ENCODE peak calls at places on chromosomes 3 and 15, in seven cellular contexts. O is osteoblast, L is body of pancreas, R is aorta, V is spleen, K is vagina, I is transverse colon. H is an unnamed sample.
A peak's percentile ranks its signal among the peaks of the same experiment; 100 is the strongest.

GRCh38 chr3:48503406-48504050 is 446 bp downstream of the SHISA5 start:
- DNase-seq in O (peak; percentile 95), L (peak; percentile 44), R (peak; percentile 80), V (peak; percentile 82), K (no peak), I (peak; percentile 34), H (peak; percentile 26)

GRCh38 chr15:101250931-101251829 is 668 bp downstream of the CHSY1 start:
- DNase-seq in O (peak; percentile 94), L (peak; percentile 47), R (no peak), V (peak; percentile 91), K (no peak), I (no peak), H (peak; percentile 49)

GRCh38 chr3:37262816-37263393 is 88.5 kb upstream of the LRRFIP2 start:
- DNase-seq in O (no peak), L (no peak), R (no peak), V (no peak), K (no peak), I (no peak), H (no peak)

GRCh38 chr15:40909662-40910625 is 15.7 kb downstream of the VPS18 start:
- DNase-seq in O (peak; percentile 83), L (peak; percentile 42), R (no peak), V (peak; percentile 75), K (no peak), I (no peak), H (peak; percentile 10)

GRCh38 chr15:82072926-82073537 is 27.2 kb upstream of the MEX3B start:
- DNase-seq in O (no peak), L (no peak), R (no peak), V (no peak), K (no peak), I (no peak), H (no peak)

GRCh38 chr15:36232491-36232890 is 346.9 kb upstream of the CDIN1 start:
- DNase-seq in O (no peak), L (no peak), R (no peak), V (no peak), K (no peak), I (no peak), H (no peak)

GRCh38 chr3:37608061-37608702 is 253.5 kb upstream of the CTDSPL start:
- DNase-seq in O (no peak), L (no peak), R (no peak), V (no peak), K (no peak), I (no peak), H (no peak)

GRCh38 chr15:42058791-42059190 is 35.6 kb downstream of the PLA2G4D start:
- DNase-seq in O (no peak), L (no peak), R (no peak), V (no peak), K (no peak), I (no peak), H (no peak)

GRCh38 chr15:63379492-63380150 is 2.0 kb downstream of the CA12 start:
- DNase-seq in O (no peak), L (no peak), R (no peak), V (peak; percentile 32), K (no peak), I (no peak), H (no peak)

GRCh38 chr3:13588221-13588701 is 39.3 kb downstream of the FBLN2 start:
- DNase-seq in O (peak; percentile 75), L (no peak), R (no peak), V (peak; percentile 64), K (no peak), I (no peak), H (no peak)

GRCh38 chr3:37715976-37716375 is 145.7 kb upstream of the CTDSPL start:
- DNase-seq in O (no peak), L (no peak), R (no peak), V (no peak), K (no peak), I (no peak), H (no peak)

GRCh38 chr15:42063122-42063848 is 31.1 kb downstream of the PLA2G4D start:
- DNase-seq in O (no peak), L (no peak), R (no peak), V (no peak), K (peak; percentile 79), I (no peak), H (no peak)

GRCh38 chr3:100007313-100007712 is 107.0 kb downstream of the FILIP1L start:
- DNase-seq in O (no peak), L (no peak), R (no peak), V (no peak), K (no peak), I (no peak), H (no peak)

GRCh38 chr3:183117046-183117445 is 17.8 kb upstream of the MCCC1 start:
- DNase-seq in O (no peak), L (no peak), R (no peak), V (no peak), K (no peak), I (no peak), H (no peak)

GRCh38 chr3:183114779-183115178 is 15.5 kb upstream of the MCCC1 start:
- DNase-seq in O (no peak), L (no peak), R (no peak), V (no peak), K (no peak), I (no peak), H (no peak)

GRCh38 chr3:183120538-183121215 is 21.4 kb upstream of the MCCC1 start:
- DNase-seq in O (no peak), L (no peak), R (no peak), V (no peak), K (no peak), I (no peak), H (no peak)

GRCh38 chr3:183114374-183114773 is 15.1 kb upstream of the MCCC1 start:
- DNase-seq in O (no peak), L (no peak), R (no peak), V (no peak), K (no peak), I (no peak), H (peak; percentile 15)

DNA sequence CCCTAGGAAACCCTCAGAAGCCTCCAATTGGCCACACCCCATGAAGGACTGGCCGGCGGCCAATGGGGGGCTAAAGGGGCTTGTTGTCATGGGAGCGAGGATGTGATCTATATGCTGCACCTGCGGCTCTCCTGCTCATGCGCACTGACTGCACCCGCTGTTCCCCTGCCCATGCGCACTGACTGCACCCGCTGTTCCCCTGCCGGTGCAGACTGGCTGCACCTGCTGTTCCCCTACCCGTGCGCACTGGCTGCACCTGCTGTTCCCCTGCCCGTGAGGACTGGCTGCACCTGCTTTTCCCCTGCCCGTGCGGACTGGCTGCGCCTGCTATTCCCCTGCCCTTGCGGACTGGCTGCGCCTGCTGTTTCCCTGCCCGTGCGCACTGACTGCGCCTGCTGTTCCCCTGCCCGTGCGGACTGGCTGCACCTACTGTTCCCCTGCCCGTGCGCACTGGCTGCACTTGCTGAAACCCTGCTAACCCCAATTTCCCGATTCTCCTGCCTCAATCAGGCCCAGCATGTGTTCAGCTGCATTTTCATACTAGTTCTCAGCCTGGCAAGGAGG is 16.8 kb upstream of the MCCC1 start:
- DNase-seq in O (no peak), L (peak; percentile 82), R (no peak), V (peak; percentile 92), K (no peak), I (peak; percentile 83), H (peak; percentile 76)
- H3K4me3 ChIP-seq in O (no peak overlapping the region), L (no peak overlapping the region), R (no peak overlapping the region), V (no peak overlapping the region), K (no peak overlapping the region), I (peak overlapping the region; percentile 23), H (peak overlapping the region; percentile 63)

DNA sequence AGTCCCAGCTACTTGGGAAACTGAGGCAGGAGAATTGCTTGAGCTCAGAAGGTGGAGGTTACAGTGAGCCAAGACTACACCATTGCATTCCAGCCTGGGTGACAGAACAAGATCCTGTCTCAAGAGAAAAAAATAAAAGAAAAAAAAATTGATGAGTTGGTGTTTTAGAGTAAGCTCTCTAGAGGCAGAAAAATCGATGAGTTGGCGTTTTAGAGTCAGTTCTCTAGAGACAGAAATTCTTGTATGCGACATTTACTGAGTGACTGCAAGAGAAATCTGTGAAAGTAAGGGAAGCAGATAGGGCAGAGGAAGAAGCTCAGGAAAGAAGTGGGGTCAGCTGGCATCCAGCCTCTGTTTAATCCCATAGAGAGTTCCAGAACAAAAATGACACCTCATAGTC is 298.7 kb upstream of the ARRDC4 start:
- DNase-seq in O (no peak), L (no peak), R (no peak), V (no peak), K (no peak), I (no peak), H (no peak)
- H3K9me3 ChIP-seq in O (no peaks in the 10 kb centered on the region), L (no peaks in the 10 kb centered on the region), R (no peaks in the 10 kb centered on the region), V (no peaks in the 10 kb centered on the region), K (no peaks in the 10 kb centered on the region), I (no peaks in the 10 kb centered on the region), H (no peaks in the 10 kb centered on the region)

DNA sequence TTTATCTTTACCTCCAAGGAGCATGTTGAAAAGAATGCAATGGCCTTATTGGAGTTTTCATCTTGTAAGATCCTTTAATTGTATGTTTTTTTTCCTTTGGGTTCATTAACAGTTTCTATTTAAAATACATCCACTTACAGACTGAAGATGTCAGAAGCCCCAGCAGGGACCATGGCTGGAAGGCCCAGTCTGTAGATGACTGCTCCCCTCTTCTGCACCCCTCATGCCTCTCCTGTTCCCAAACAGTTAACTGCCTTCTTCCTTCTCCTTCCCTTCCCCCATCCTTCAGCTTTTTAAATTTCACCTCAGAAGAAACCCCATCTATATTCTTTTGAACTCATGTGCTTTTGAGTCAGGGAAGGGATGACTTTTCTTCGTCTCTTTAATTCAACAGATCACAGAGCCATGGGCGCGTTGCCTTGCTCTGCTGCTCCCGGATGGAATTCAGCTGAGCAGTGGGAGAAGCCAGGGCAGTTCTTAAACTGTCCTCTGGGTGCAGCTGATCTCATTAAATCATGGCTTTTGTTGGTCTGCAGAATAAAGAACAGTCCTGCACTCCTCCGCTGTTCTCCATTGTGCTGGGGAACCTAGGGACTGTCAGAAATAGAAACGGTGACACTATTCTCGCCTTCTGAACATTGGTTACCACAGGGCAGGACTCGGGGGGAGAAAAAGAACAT is 71.5 kb upstream of the EIF1B start:
- DNase-seq in O (no peak), L (no peak), R (no peak), V (no peak), K (peak; percentile 32), I (no peak), H (no peak)
- H3K4me3 ChIP-seq in O (no peak overlapping the region), L (no peak overlapping the region), R (no peak overlapping the region), V (no peak overlapping the region), K (no peak overlapping the region), I (no peak overlapping the region), H (no peak overlapping the region)

GRCh38 chr3:50133283-50133615 is 21.9 kb upstream of the SEMA3F start:
- DNase-seq in O (peak; percentile 53), L (no peak), R (no peak), V (no peak), K (no peak), I (no peak), H (no peak)
- H3K9me3 ChIP-seq in O (no peaks in the 10 kb centered on the region), L (no peaks in the 10 kb centered on the region), R (no peaks in the 10 kb centered on the region), V (no peaks in the 10 kb centered on the region), K (no peaks in the 10 kb centered on the region), I (no peaks in the 10 kb centered on the region), H (no peaks in the 10 kb centered on the region)

H was measured in BE2C.